ENCODE peak calls at places on chromosomes 12 and 14, in six cellular contexts. X is BJ, K is fibroblast of the aortic adventitia, O is A673, E is brain microvascular endothelial cell, T is uterus. W is an unnamed sample.

GRCh38 chr14:36605506-36605857 is 23.1 kb upstream of the NKX2-8 start:
- DNase-seq in X (no peak), K (peak), O (peak), E (no peak), T (no peak), W (no peak)

GRCh38 chr14:21068521-21069387 is 1.4 kb upstream of the ARHGEF40 start:
- DNase-seq in X (no peak), K (peak), O (peak), E (peak), T (peak), W (no peak)

GRCh38 chr12:48995061-48995879 is 3.9 kb downstream of the DDN start:
- DNase-seq in X (no peak), K (peak), O (peak), E (peak), T (peak), W (no peak)

GRCh38 chr14:82313889-82314288 is 780.2 kb upstream of the SEL1L start:
- DNase-seq in X (no peak), K (no peak), O (no peak), E (no peak), T (no peak), W (no peak)

GRCh38 chr12:52390739-52391617 is 5.5 kb upstream of the KRT84 start:
- DNase-seq in X (no peak), K (peak), O (peak), E (peak), T (no peak), W (no peak)

GRCh38 chr12:14239350-14239934 is 126.0 kb upstream of the ATF7IP start:
- DNase-seq in X (no peak), K (peak), O (peak), E (peak), T (peak), W (no peak)

GRCh38 chr12:7403466-7403865 is 40.5 kb downstream of the CD163L1 start:
- DNase-seq in X (no peak), K (no peak), O (no peak), E (peak), T (no peak), W (no peak)

GRCh38 chr12:21757665-21758064 is 16.8 kb downstream of the KCNJ8 start:
- DNase-seq in X (no peak), K (no peak), O (no peak), E (no peak), T (no peak), W (no peak)

GRCh38 chr12:22321018-22321605 is 13.4 kb downstream of the ST8SIA1 start:
- DNase-seq in X (no peak), K (no peak), O (no peak), E (no peak), T (no peak), W (no peak)

GRCh38 chr12:22978962-22979361 is 354.0 kb downstream of the ETNK1 start:
- DNase-seq in X (peak), K (peak), O (no peak), E (peak), T (no peak), W (peak)

GRCh38 chr14:53215101-53215500 is 62.0 kb upstream of the DDHD1 start:
- DNase-seq in X (no peak), K (no peak), O (no peak), E (no peak), T (no peak), W (no peak)

GRCh38 chr14:64763801-64764511 is 59.7 kb downstream of the PLEKHG3 start:
- DNase-seq in X (no peak), K (peak), O (peak), E (peak), T (peak), W (peak)

GRCh38 chr14:55600784-55601561 is 21.0 kb downstream of the KTN1 start:
- DNase-seq in X (peak), K (peak), O (peak), E (no peak), T (no peak), W (no peak)

GRCh38 chr14:96079066-96079465 is 39.9 kb downstream of the C14orf132 start:
- DNase-seq in X (no peak), K (no peak), O (no peak), E (no peak), T (no peak), W (no peak)

GRCh38 chr14:35390577-35391387 is 13.8 kb downstream of the NFKBIA start:
- DNase-seq in X (no peak), K (no peak), O (peak), E (peak), T (no peak), W (no peak)

GRCh38 chr12:31297572-31298509 is 28.1 kb downstream of the SINHCAF start:
- DNase-seq in X (no peak), K (no peak), O (no peak), E (no peak), T (no peak), W (no peak)

GRCh38 chr14:101077511-101078074 is 174.1 kb upstream of the RTL1 start:
- DNase-seq in X (no peak), K (no peak), O (peak), E (peak), T (no peak), W (no peak)

GRCh38 chr14:37588956-37589737 is 5.9 kb downstream of the FOXA1 start:
- DNase-seq in X (no peak), K (no peak), O (no peak), E (no peak), T (no peak), W (no peak)

GRCh38 chr12:13523926-13524325 is 327.4 kb downstream of the EMP1 start:
- DNase-seq in X (no peak), K (no peak), O (no peak), E (no peak), T (no peak), W (no peak)

GRCh38 chr12:49017764-49018281 is 753 bp downstream of the PRKAG1 start:
- DNase-seq in X (no peak), K (no peak), O (no peak), E (peak), T (peak), W (no peak)

GRCh38 chr12:106851306-106851705 is 76.8 kb downstream of the RIC8B start:
- DNase-seq in X (no peak), K (no peak), O (no peak), E (no peak), T (no peak), W (no peak)

GRCh38 chr12:121214855-121215745 is 5.2 kb downstream of the P2RX4 start:
- DNase-seq in X (peak), K (peak), O (no peak), E (peak), T (peak), W (peak)

GRCh38 chr14:101224356-101225115 is 321.0 kb upstream of the RTL1 start:
- DNase-seq in X (no peak), K (no peak), O (peak), E (no peak), T (no peak), W (no peak)

GRCh38 chr12:120130011-120130410 is 13.5 kb upstream of the RAB35 start:
- DNase-seq in X (no peak), K (no peak), O (no peak), E (no peak), T (no peak), W (no peak)

GRCh38 chr12:109716512-109717389 is 3.1 kb downstream of the FAM222A start:
- DNase-seq in X (no peak), K (no peak), O (no peak), E (no peak), T (no peak), W (no peak)

DNA sequence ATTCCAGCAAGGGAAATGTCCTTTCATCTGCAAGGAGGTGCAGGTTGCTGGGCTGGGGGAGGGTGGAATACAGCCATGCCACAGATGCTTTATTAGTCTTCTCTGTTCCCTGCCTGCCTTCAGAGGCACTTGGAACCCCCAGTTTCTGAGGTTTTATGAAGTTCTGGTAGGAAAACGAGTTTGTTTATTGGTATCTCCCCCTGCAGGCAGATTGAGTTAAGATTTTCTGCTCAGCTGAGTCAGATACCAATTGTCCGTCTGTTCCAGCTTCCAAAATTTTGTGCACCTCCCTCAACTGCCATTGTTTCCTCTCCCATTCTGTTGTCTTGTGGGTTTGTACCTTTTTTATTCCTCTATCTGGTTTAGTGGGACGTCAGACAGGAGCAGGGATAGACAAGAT is 155.6 kb downstream of the ETV6 start:
- DNase-seq in X (no peak), K (no peak), O (peak), E (no peak), T (no peak), W (no peak)
- TF ChIP-seq CTCF in X (peak), K (peak), O (peak), E (peak), T (no peak), W (peak)

GRCh38 chr12:20369164-20370000 is 1.0 kb downstream of the PDE3A start:
- DNase-seq in X (no peak), K (peak), O (peak), E (peak), T (peak), W (no peak)
- H3K4me3 ChIP-seq in X (peak), K (peak), O (peak), E (peak), T (peak), W (peak)

GRCh38 chr12:111599459-111600295 is 562 bp upstream of the ATXN2 start:
- DNase-seq in X (peak), K (peak), O (peak), E (peak), T (peak), W (peak)
- TF ChIP-seq CTCF in X (no peak), K (no peak), O (no peak), E (peak), T (no peak), W (peak)

GRCh38 chr14:25103820-25104219 is 53.9 kb upstream of the STXBP6 start:
- DNase-seq in X (no peak), K (no peak), O (no peak), E (no peak), T (no peak), W (no peak)
- H3K4me3 ChIP-seq in X (no peak), K (no peak), O (no peak), E (no peak), T (no peak), W (no peak)

W was measured in AG09309.